ENCODE peak calls at places on chromosomes 12 and 14, in five cellular contexts. E, K, O, B and H are unnamed samples.

GRCh38 chr14:64748995-64749714 is 44.9 kb downstream of the PLEKHG3 start:
- DNase-seq in E (no peak), K (no peak), O (no peak), B (no peak), H (no peak)

GRCh38 chr12:106893451-106893850 is 62.3 kb upstream of the TMEM263 start:
- DNase-seq in E (no peak), K (no peak), O (no peak), B (no peak), H (no peak)

GRCh38 chr12:2548095-2548494 is 246.7 kb upstream of the FKBP4 start:
- DNase-seq in E (peak; percentile 56), K (no peak), O (no peak), B (no peak), H (no peak)

GRCh38 chr14:89027097-89027740 is 202.8 kb downstream of the TTC8 start:
- DNase-seq in E (peak; percentile 71), K (peak; percentile 85), O (peak; percentile 40), B (peak; percentile 49), H (no peak)

GRCh38 chr12:77372026-77372425 is 306.7 kb upstream of the E2F7 start:
- DNase-seq in E (no peak), K (no peak), O (no peak), B (no peak), H (no peak)

GRCh38 chr14:76776306-76777251 is 15.3 kb downstream of the VASH1 start:
- DNase-seq in E (peak; percentile 55), K (no peak), O (no peak), B (no peak), H (no peak)

GRCh38 chr12:108833355-108833733 is 24.0 kb downstream of the SSH1 start:
- DNase-seq in E (no peak), K (no peak), O (peak; percentile 81), B (no peak), H (no peak)

GRCh38 chr12:124188561-124189405 is 106.1 kb upstream of the RFLNA start:
- DNase-seq in E (no peak), K (no peak), O (no peak), B (no peak), H (no peak)

GRCh38 chr14:105930572-105930971 is 404.2 kb downstream of the TMEM121 start:
- DNase-seq in E (peak; percentile 39), K (no peak), O (no peak), B (no peak), H (no peak)

GRCh38 chr14:55891692-55892091 is 226.5 kb upstream of the PELI2 start:
- DNase-seq in E (no peak), K (no peak), O (no peak), B (no peak), H (no peak)

GRCh38 chr14:20343855-20344205 is 395 bp downstream of the PARP2 start:
- DNase-seq in E (no peak), K (no peak), O (no peak), B (no peak), H (no peak)

GRCh38 chr12:113239288-113239771 is 18.1 kb downstream of the TPCN1 start:
- DNase-seq in E (peak; percentile 54), K (no peak), O (no peak), B (no peak), H (no peak)

GRCh38 chr12:15632708-15633107 is 156.5 kb downstream of the EPS8 start:
- DNase-seq in E (no peak), K (no peak), O (no peak), B (no peak), H (no peak)

GRCh38 chr14:61573321-61573720 is 122.0 kb upstream of the HIF1A start:
- DNase-seq in E (no peak), K (no peak), O (no peak), B (no peak), H (no peak)

GRCh38 chr12:40622246-40622838 is 69.9 kb upstream of the CNTN1 start:
- DNase-seq in E (no peak), K (peak; percentile 36), O (no peak), B (peak; percentile 45), H (peak; percentile 1)

GRCh38 chr14:100103261-100104005 is 38.2 kb downstream of the EVL start:
- DNase-seq in E (peak; percentile 65), K (no peak), O (no peak), B (no peak), H (no peak)

GRCh38 chr12:43115441-43116160 is 436.4 kb downstream of the ADAMTS20 start:
- DNase-seq in E (no peak), K (no peak), O (no peak), B (no peak), H (no peak)

GRCh38 chr14:53109028-53109687 is 44.0 kb downstream of the DDHD1 start:
- DNase-seq in E (no peak), K (no peak), O (no peak), B (no peak), H (no peak)

GRCh38 chr12:71958993-71959588 is 20.4 kb downstream of the TPH2 start:
- DNase-seq in E (no peak), K (no peak), O (no peak), B (no peak), H (no peak)

GRCh38 chr12:64187370-64187769 is 34.7 kb downstream of the KICS2 start:
- DNase-seq in E (no peak), K (no peak), O (no peak), B (no peak), H (no peak)

GRCh38 chr12:66665416-66665815 is 13.5 kb downstream of the GRIP1 start:
- DNase-seq in E (no peak), K (no peak), O (no peak), B (no peak), H (no peak)

GRCh38 chr14:51507556-51508511 is 143.9 kb upstream of the FRMD6 start:
- DNase-seq in E (peak; percentile 89), K (peak; percentile 29), O (peak; percentile 64), B (peak; percentile 47), H (no peak)

GRCh38 chr12:7661741-7662140 is 4.0 kb downstream of the APOBEC1 start:
- DNase-seq in E (no peak), K (no peak), O (no peak), B (no peak), H (no peak)

GRCh38 chr12:112191201-112191600 is 65.8 kb downstream of the TRAFD1 start:
- DNase-seq in E (no peak), K (no peak), O (no peak), B (no peak), H (no peak)

GRCh38 chr12:42798811-42799438 is 209.4 kb upstream of the PRICKLE1 start:
- DNase-seq in E (no peak), K (no peak), O (no peak), B (no peak), H (no peak)